ENCODE peak calls at places on chromosome 6, in four cellular contexts. E is GM23338, B is A549, Y is heart left ventricle. V is an unnamed sample.
A peak's percentile ranks its signal among the peaks of the same experiment; 100 is the strongest.

GRCh38 chr6:16413399-16413798 is 175.0 kb downstream of the GMPR start:
- DNase-seq in E (no peak), Y (no peak), B (no peak), V (no peak)

GRCh38 chr6:165717732-165718465 is 54.9 kb upstream of the PDE10A start:
- DNase-seq in Y (no peak), B (no peak), E (no peak), V (peak; percentile 6)

GRCh38 chr6:31907158-31907813 is 5.4 kb upstream of the ZBTB12 start:
- DNase-seq in E (no peak), Y (no peak), B (no peak), V (no peak)

GRCh38 chr6:16450285-16450684 is 211.9 kb downstream of the GMPR start:
- DNase-seq in Y (no peak), E (no peak), B (no peak), V (peak; percentile 38)

GRCh38 chr6:137024172-137024990 is 20.4 kb downstream of the IL20RA start:
- DNase-seq in B (no peak), E (no peak), Y (no peak), V (no peak)

GRCh38 chr6:7237653-7238190 is 75.3 kb downstream of the SSR1 start:
- DNase-seq in B (no peak), Y (no peak), E (no peak), V (no peak)

GRCh38 chr6:144266091-144266649 is 19.0 kb upstream of the UTRN start:
- DNase-seq in E (peak; percentile 92), B (peak; percentile 37), Y (peak; percentile 86), V (peak; percentile 64)

GRCh38 chr6:21587182-21587924 is 6.2 kb upstream of the SOX4 start:
- DNase-seq in B (peak; percentile 36), E (peak; percentile 82), Y (peak; percentile 61), V (peak; percentile 46)

GRCh38 chr6:116992546-116992945 is 115.5 kb downstream of the RFX6 start:
- DNase-seq in B (no peak), E (no peak), Y (no peak), V (no peak)

GRCh38 chr6:36217188-36217587 is 20.6 kb downstream of the BRPF3 start:
- DNase-seq in E (no peak), B (no peak), Y (no peak), V (no peak)